ENCODE peak calls at places on chromosomes 2 and 18, in seven cellular contexts. One of them, this sample, is unnamed.
A peak's percentile ranks its signal among the peaks of the same experiment; 100 is the strongest.

GRCh38 chr2:239289545-239289944 is 111.3 kb downstream of the HDAC4 start:
- DNase-seq in OCI-LY7: no peak
- DNase-seq in GM06990: no peak
- DNase-seq in left kidney: no peak
- DNase-seq in hepatocyte: no peak
- DNase-seq in T follicular helper cell: no peak
- DNase-seq in NCI-H524 treated with DMSO at 0.1 percent for 48 hours: no peak
- DNase-seq in this sample: no peak

GRCh38 chr2:207828361-207829057 is 58.8 kb upstream of the FZD5 start:
- DNase-seq in NCI-H524 treated with DMSO at 0.1 percent for 48 hours: no peak
- DNase-seq in T follicular helper cell: no peak
- DNase-seq in hepatocyte: no peak
- DNase-seq in left kidney: no peak
- DNase-seq in OCI-LY7: no peak
- DNase-seq in GM06990: no peak
- DNase-seq in this sample: peak; percentile 53

GRCh38 chr2:149921911-149922616 is 334.5 kb upstream of the MMADHC start:
- DNase-seq in GM06990: no peak
- DNase-seq in OCI-LY7: no peak
- DNase-seq in left kidney: no peak
- DNase-seq in hepatocyte: no peak
- DNase-seq in T follicular helper cell: no peak
- DNase-seq in NCI-H524 treated with DMSO at 0.1 percent for 48 hours: no peak
- DNase-seq in this sample: no peak

GRCh38 chr2:102520801-102521200 is 47.8 kb downstream of the SLC9A4 start:
- DNase-seq in OCI-LY7: no peak
- DNase-seq in left kidney: peak; percentile 15
- DNase-seq in T follicular helper cell: no peak
- DNase-seq in GM06990: no peak
- DNase-seq in NCI-H524 treated with DMSO at 0.1 percent for 48 hours: no peak
- DNase-seq in hepatocyte: peak; percentile 16
- DNase-seq in this sample: no peak

GRCh38 chr2:128622916-128623620 is 304.4 kb upstream of the HS6ST1 start:
- DNase-seq in NCI-H524 treated with DMSO at 0.1 percent for 48 hours: no peak
- DNase-seq in OCI-LY7: no peak
- DNase-seq in hepatocyte: no peak
- DNase-seq in T follicular helper cell: no peak
- DNase-seq in GM06990: no peak
- DNase-seq in left kidney: no peak
- DNase-seq in this sample: no peak

GRCh38 chr18:7725897-7726296 is 158.8 kb downstream of the PTPRM start:
- DNase-seq in GM06990: no peak
- DNase-seq in NCI-H524 treated with DMSO at 0.1 percent for 48 hours: no peak
- DNase-seq in T follicular helper cell: no peak
- DNase-seq in hepatocyte: no peak
- DNase-seq in OCI-LY7: no peak
- DNase-seq in left kidney: no peak
- DNase-seq in this sample: no peak

GRCh38 chr2:128607440-128607839 is 288.8 kb upstream of the HS6ST1 start:
- DNase-seq in left kidney: no peak
- DNase-seq in OCI-LY7: no peak
- DNase-seq in T follicular helper cell: no peak
- DNase-seq in hepatocyte: no peak
- DNase-seq in GM06990: no peak
- DNase-seq in NCI-H524 treated with DMSO at 0.1 percent for 48 hours: no peak
- DNase-seq in this sample: no peak

GRCh38 chr18:13265901-13266207 is 47.3 kb downstream of the LDLRAD4 start:
- DNase-seq in left kidney: no peak
- DNase-seq in hepatocyte: no peak
- DNase-seq in T follicular helper cell: no peak
- DNase-seq in NCI-H524 treated with DMSO at 0.1 percent for 48 hours: no peak
- DNase-seq in GM06990: no peak
- DNase-seq in OCI-LY7: no peak
- DNase-seq in this sample: no peak

GRCh38 chr18:79523738-79524180 is 128.0 kb downstream of the NFATC1 start:
- DNase-seq in NCI-H524 treated with DMSO at 0.1 percent for 48 hours: no peak
- DNase-seq in OCI-LY7: peak; percentile 78
- DNase-seq in left kidney: peak; percentile 29
- DNase-seq in hepatocyte: no peak
- DNase-seq in GM06990: no peak
- DNase-seq in T follicular helper cell: peak; percentile 80
- DNase-seq in this sample: no peak

GRCh38 chr2:232551289-232551688 is 800 bp downstream of the EIF4E2 start:
- DNase-seq in left kidney: no peak
- DNase-seq in GM06990: no peak
- DNase-seq in hepatocyte: no peak
- DNase-seq in OCI-LY7: peak; percentile 21
- DNase-seq in T follicular helper cell: no peak
- DNase-seq in NCI-H524 treated with DMSO at 0.1 percent for 48 hours: no peak
- DNase-seq in this sample: no peak

GRCh38 chr2:60555066-60555793 is 1.8 kb upstream of the BCL11A start:
- DNase-seq in left kidney: peak; percentile 93
- DNase-seq in T follicular helper cell: peak; percentile 44
- DNase-seq in hepatocyte: peak; percentile 89
- DNase-seq in OCI-LY7: peak; percentile 89
- DNase-seq in NCI-H524 treated with DMSO at 0.1 percent for 48 hours: peak; percentile 45
- DNase-seq in GM06990: peak; percentile 81
- DNase-seq in this sample: peak; percentile 70

GRCh38 chr2:225270861-225271260 is 128.6 kb upstream of the NYAP2 start:
- DNase-seq in NCI-H524 treated with DMSO at 0.1 percent for 48 hours: peak; percentile 19
- DNase-seq in T follicular helper cell: no peak
- DNase-seq in hepatocyte: peak; percentile 74
- DNase-seq in left kidney: peak; percentile 7
- DNase-seq in OCI-LY7: peak; percentile 92
- DNase-seq in GM06990: peak; percentile 49
- DNase-seq in this sample: peak; percentile 91

GRCh38 chr2:180763249-180763989 is 217.0 kb upstream of the UBE2E3 start:
- DNase-seq in NCI-H524 treated with DMSO at 0.1 percent for 48 hours: no peak
- DNase-seq in OCI-LY7: no peak
- DNase-seq in left kidney: no peak
- DNase-seq in hepatocyte: no peak
- DNase-seq in GM06990: no peak
- DNase-seq in T follicular helper cell: no peak
- DNase-seq in this sample: peak; percentile 48

GRCh38 chr2:220226541-220226940 is 599.1 kb downstream of the SLC4A3 start:
- DNase-seq in hepatocyte: no peak
- DNase-seq in GM06990: no peak
- DNase-seq in left kidney: no peak
- DNase-seq in OCI-LY7: no peak
- DNase-seq in T follicular helper cell: no peak
- DNase-seq in NCI-H524 treated with DMSO at 0.1 percent for 48 hours: no peak
- DNase-seq in this sample: no peak

GRCh38 chr18:30094556-30094955 is 948.0 kb downstream of the DSC3 start:
- DNase-seq in hepatocyte: no peak
- DNase-seq in T follicular helper cell: no peak
- DNase-seq in left kidney: no peak
- DNase-seq in OCI-LY7: no peak
- DNase-seq in NCI-H524 treated with DMSO at 0.1 percent for 48 hours: no peak
- DNase-seq in GM06990: no peak
- DNase-seq in this sample: no peak

GRCh38 chr2:42567806-42568429 is 514 bp upstream of the MTA3 start:
- DNase-seq in OCI-LY7: peak; percentile 92
- DNase-seq in T follicular helper cell: no peak
- DNase-seq in NCI-H524 treated with DMSO at 0.1 percent for 48 hours: no peak
- DNase-seq in hepatocyte: peak; percentile 63
- DNase-seq in left kidney: peak; percentile 74
- DNase-seq in GM06990: peak; percentile 70
- DNase-seq in this sample: peak; percentile 62

GRCh38 chr2:67880291-67880761 is 182.5 kb downstream of the C1D start:
- DNase-seq in left kidney: peak; percentile 85
- DNase-seq in T follicular helper cell: no peak
- DNase-seq in GM06990: no peak
- DNase-seq in hepatocyte: no peak
- DNase-seq in OCI-LY7: no peak
- DNase-seq in NCI-H524 treated with DMSO at 0.1 percent for 48 hours: no peak
- DNase-seq in this sample: no peak

GRCh38 chr18:75697493-75697892 is 270.0 kb upstream of the SMIM21 start:
- DNase-seq in hepatocyte: no peak
- DNase-seq in left kidney: no peak
- DNase-seq in NCI-H524 treated with DMSO at 0.1 percent for 48 hours: no peak
- DNase-seq in GM06990: no peak
- DNase-seq in OCI-LY7: no peak
- DNase-seq in T follicular helper cell: no peak
- DNase-seq in this sample: no peak

GRCh38 chr2:232132179-232132578 is 170.7 kb downstream of the DIS3L2 start:
- DNase-seq in OCI-LY7: no peak
- DNase-seq in T follicular helper cell: no peak
- DNase-seq in NCI-H524 treated with DMSO at 0.1 percent for 48 hours: no peak
- DNase-seq in hepatocyte: no peak
- DNase-seq in GM06990: no peak
- DNase-seq in left kidney: peak; percentile 56
- DNase-seq in this sample: no peak